ENCODE peak calls at places on chromosomes 7 and 10, in six cellular contexts. A is uterus, U is WERI-Rb-1, N is left ventricle myocardium inferior, B is Peyer's patch, X is endothelial cell. S is an unnamed sample.

GRCh38 chr7:140417456-140418155 is 13.7 kb downstream of the RAB19 start:
- DNase-seq in A (no peak), N (no peak), X (no peak), B (no peak), U (no peak), S (no peak)

GRCh38 chr7:158087196-158087595 is 500.4 kb downstream of the PTPRN2 start:
- DNase-seq in U (no peak), X (no peak), N (no peak), B (no peak), A (no peak), S (no peak)

GRCh38 chr7:151626422-151627115 is 106.9 kb upstream of the RHEB start:
- DNase-seq in X (peak; percentile 39), U (peak; percentile 60), B (peak; percentile 78), N (no peak), A (no peak), S (no peak)

GRCh38 chr7:116097365-116098009 is 66.9 kb upstream of the TFEC start:
- DNase-seq in X (no peak), N (no peak), U (no peak), A (no peak), B (no peak), S (no peak)

GRCh38 chr10:14659626-14660196 is 115.0 kb downstream of the FAM107B start:
- DNase-seq in N (no peak), B (peak; percentile 75), X (no peak), U (no peak), A (no peak), S (peak; percentile 63)

GRCh38 chr7:30642789-30643188 is 39.5 kb downstream of the CRHR2 start:
- DNase-seq in X (no peak), N (no peak), A (no peak), B (no peak), U (no peak), S (peak; percentile 7)

GRCh38 chr7:9106747-9107146 is 673.3 kb downstream of the NXPH1 start:
- DNase-seq in B (no peak), X (no peak), U (no peak), N (no peak), A (no peak), S (no peak)

GRCh38 chr7:121046893-121047468 is 58.5 kb downstream of the CPED1 start:
- DNase-seq in N (no peak), B (no peak), X (no peak), U (no peak), A (no peak), S (no peak)

GRCh38 chr7:88401009-88401623 is 94.4 kb upstream of the STEAP4 start:
- DNase-seq in N (no peak), X (no peak), B (no peak), U (no peak), A (no peak), S (no peak)

GRCh38 chr10:3749011-3749410 is 36.0 kb downstream of the KLF6 start:
- DNase-seq in X (no peak), N (no peak), B (peak; percentile 19), A (no peak), U (no peak), S (no peak)

GRCh38 chr10:131201741-131202515 is 109.6 kb downstream of the TCERG1L start:
- DNase-seq in B (peak; percentile 28), N (no peak), X (no peak), A (peak; percentile 5), U (no peak), S (no peak)

GRCh38 chr7:68176974-68177373 is 1180.3 kb downstream of the TYW1 start:
- DNase-seq in N (peak; percentile 15), B (peak; percentile 53), X (no peak), A (no peak), U (peak; percentile 81), S (peak; percentile 36)

GRCh38 chr7:94696981-94697670 is 41.2 kb upstream of the SGCE start:
- DNase-seq in X (no peak), U (no peak), B (peak; percentile 62), N (no peak), A (peak; percentile 77), S (no peak)

GRCh38 chr10:97120370-97120769 is 65.4 kb downstream of the SLIT1 start:
- DNase-seq in X (no peak), U (no peak), A (no peak), N (no peak), B (no peak), S (no peak)

GRCh38 chr10:33136781-33137180 is 178.8 kb upstream of the ITGB1 start:
- DNase-seq in U (no peak), B (peak; percentile 50), A (no peak), X (no peak), N (no peak), S (no peak)

GRCh38 chr7:111076205-111076604 is 14.7 kb upstream of the LRRN3 start:
- DNase-seq in A (no peak), U (no peak), B (no peak), N (no peak), X (no peak), S (no peak)

GRCh38 chr10:13909911-13910617 is 323.3 kb downstream of the PRPF18 start:
- DNase-seq in U (no peak), N (no peak), A (no peak), B (no peak), X (no peak), S (no peak)

GRCh38 chr10:31700222-31700621 is 228.4 kb downstream of the ARHGAP12 start:
- DNase-seq in B (no peak), A (no peak), X (peak; percentile 40), N (no peak), U (no peak), S (no peak)

GRCh38 chr7:95690367-95690947 is 81.9 kb upstream of the DYNC1I1 start:
- DNase-seq in A (no peak), U (peak; percentile 36), X (peak; percentile 24), N (no peak), B (no peak), S (no peak)

GRCh38 chr10:44640429-44640828 is 255.5 kb upstream of the CXCL12 start:
- DNase-seq in A (no peak), X (no peak), U (no peak), N (no peak), B (no peak), S (no peak)

GRCh38 chr7:101390901-101391301 is 28.2 kb downstream of the COL26A1 start:
- DNase-seq in X (peak; percentile 56), N (peak; percentile 34), U (peak; percentile 56), B (peak; percentile 83), A (peak; percentile 15), S (peak; percentile 86)

GRCh38 chr7:761631-762030 is 34.5 kb upstream of the PRKAR1B start:
- DNase-seq in X (no peak), U (no peak), A (no peak), B (no peak), N (no peak), S (no peak)

GRCh38 chr7:106345421-106346166 is 60.8 kb upstream of the NAMPT start:
- DNase-seq in X (no peak), B (no peak), U (no peak), N (no peak), A (no peak), S (no peak)

GRCh38 chr7:121020652-121021051 is 32.1 kb downstream of the CPED1 start:
- DNase-seq in B (no peak), A (no peak), N (no peak), U (no peak), X (no peak), S (no peak)

DNA sequence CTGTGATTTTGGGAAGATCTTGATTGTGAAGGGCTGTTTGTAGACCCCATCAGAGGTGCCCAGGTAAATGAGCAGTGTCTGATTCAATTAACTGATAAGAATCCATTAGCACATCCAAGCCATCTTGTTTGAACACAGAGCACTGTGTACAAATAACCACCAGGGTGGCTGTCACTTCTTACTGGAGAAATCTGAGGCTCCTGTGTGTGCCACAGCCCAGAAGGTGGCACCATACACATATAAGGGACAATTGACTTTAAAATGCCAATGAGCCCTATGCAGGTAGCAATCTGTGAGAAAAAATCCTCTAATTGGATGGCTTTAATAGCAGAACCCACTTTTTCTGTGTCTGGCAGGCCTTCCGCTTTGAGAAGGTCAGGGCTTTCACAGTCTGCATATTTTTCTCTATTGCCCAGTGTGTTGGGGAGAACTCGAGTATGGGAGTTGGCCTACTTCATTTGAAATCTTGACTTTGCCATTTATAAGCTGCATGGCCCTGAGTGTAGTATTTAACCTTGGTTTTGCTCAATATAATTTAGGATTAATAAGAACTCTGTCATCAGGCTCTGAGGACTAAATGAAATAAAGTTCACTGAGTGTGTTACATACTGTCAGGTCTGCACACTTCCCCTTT is 517.4 kb downstream of the CCSER2 start:
- DNase-seq in B (no peak), X (peak; percentile 39), N (no peak), U (peak; percentile 71), A (no peak), S (no peak)
- TF ChIP-seq CTCF in B (no peak), X (no peak), N (peak; percentile 69), U (peak; percentile 63), A (no peak), S (no peak)

GRCh38 chr10:29858352-29859267 is 200.8 kb downstream of the JCAD start:
- DNase-seq in A (peak; percentile 70), U (peak; percentile 7), N (peak; percentile 65), X (peak; percentile 76), B (peak; percentile 56), S (no peak)
- TF ChIP-seq CTCF in A (peak; percentile 68), U (no peak), N (peak; percentile 77), X (peak; percentile 65), B (peak; percentile 32), S (no peak)

GRCh38 chr10:26448292-26448691 is 10.2 kb downstream of the APBB1IP start:
- DNase-seq in U (no peak), B (no peak), N (no peak), X (no peak), A (no peak), S (no peak)
- TF ChIP-seq CTCF in U (no peak), B (no peak), N (no peak), X (no peak), A (no peak), S (no peak)

GRCh38 chr10:7298495-7298894 is 112.3 kb downstream of the SFMBT2 start:
- DNase-seq in U (no peak), A (no peak), B (no peak), X (no peak), N (no peak), S (no peak)

GRCh38 chr10:7300327-7300726 is 110.5 kb downstream of the SFMBT2 start:
- DNase-seq in B (no peak), U (no peak), X (no peak), A (peak; percentile 41), N (no peak), S (no peak)

GRCh38 chr10:7303067-7303629 is 107.7 kb downstream of the SFMBT2 start:
- DNase-seq in B (no peak), U (no peak), A (no peak), N (no peak), X (no peak), S (no peak)

GRCh38 chr10:7302393-7303054 is 108.3 kb downstream of the SFMBT2 start:
- DNase-seq in X (no peak), N (no peak), B (no peak), U (no peak), A (peak; percentile 54), S (no peak)

DNA sequence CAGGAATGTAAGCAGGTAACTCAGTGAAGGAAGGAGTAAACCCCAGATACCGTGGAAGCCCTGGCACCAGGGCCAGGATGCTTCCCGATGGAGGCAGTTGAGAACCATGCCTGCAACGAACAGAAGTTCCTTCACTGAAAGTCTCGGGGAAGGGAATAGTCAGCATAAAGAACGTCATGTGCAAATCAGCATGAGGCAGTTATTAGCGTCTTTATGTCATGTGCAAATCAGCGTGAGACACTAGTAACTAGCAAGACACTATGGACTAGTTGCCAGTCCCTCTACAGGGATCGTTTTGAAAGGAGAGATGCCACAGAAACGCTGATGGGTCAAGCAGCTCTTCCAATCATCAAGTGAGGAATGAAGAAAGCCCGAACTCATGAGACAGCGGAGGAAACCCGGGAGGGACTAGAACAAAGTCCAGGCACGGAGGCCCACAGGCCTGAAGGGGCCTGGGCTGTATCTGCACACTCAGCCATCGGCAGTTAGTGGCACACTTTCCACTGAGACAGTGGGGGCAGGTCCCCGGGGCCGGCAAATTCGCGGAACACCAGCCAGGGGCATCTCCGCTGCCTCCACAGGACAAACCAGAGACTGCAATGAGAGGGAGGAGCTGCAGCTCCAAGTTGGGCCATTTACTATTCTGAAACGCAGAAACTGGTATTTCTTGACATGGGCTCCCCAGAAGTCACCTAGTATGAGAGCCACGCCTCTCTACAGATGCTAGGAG is 109.6 kb downstream of the SFMBT2 start:
- DNase-seq in U (no peak), X (peak; percentile 12), B (no peak), A (no peak), N (no peak), S (no peak)
- TF ChIP-seq CTCF in U (no peak), X (peak; percentile 17), B (no peak), A (no peak), N (peak; percentile 27), S (no peak)

S was measured in GM13976.